ENCODE peak calls at places on chromosome 14, in ten cellular contexts. D is NB4, Z is Caco-2, A is esophagus squamous epithelium, F is AG10803, K is cardiac muscle cell, R is tibial artery, J is left ventricle myocardium inferior, V is astrocyte of the spinal cord, I is Peyer's patch. X is an unnamed sample.

GRCh38 chr14:99664636-99665273 is 19.3 kb upstream of the CYP46A1 start:
- DNase-seq in F (no peak), V (no peak), Z (no peak), K (no peak), R (no peak), I (no peak), D (no peak), A (no peak), J (no peak), X (no peak)

GRCh38 chr14:32588448-32589320 is 259.6 kb downstream of the AKAP6 start:
- DNase-seq in V (peak), R (no peak), F (peak), K (peak), Z (no peak), A (no peak), J (no peak), D (peak), I (peak), X (no peak)

GRCh38 chr14:24734917-24735500 is 101.0 kb upstream of the GZMB start:
- DNase-seq in F (peak), R (no peak), J (no peak), Z (peak), I (peak), V (peak), K (peak), A (no peak), D (peak), X (no peak)

GRCh38 chr14:105885561-105886320 is 359.4 kb downstream of the TMEM121 start:
- DNase-seq in V (no peak), R (peak), J (peak), A (no peak), Z (peak), D (no peak), K (no peak), F (no peak), I (peak), X (peak)

GRCh38 chr14:54011001-54011400 is 54.4 kb upstream of the BMP4 start:
- DNase-seq in A (no peak), D (no peak), F (no peak), J (no peak), V (no peak), Z (no peak), K (no peak), R (no peak), I (no peak), X (no peak)

GRCh38 chr14:74910556-74910955 is 12.5 kb downstream of the RPS6KL1 start:
- DNase-seq in I (no peak), Z (no peak), R (peak), A (no peak), D (no peak), J (no peak), F (no peak), V (no peak), K (no peak), X (no peak)

GRCh38 chr14:66746316-66747006 is 238.5 kb downstream of the GPHN start:
- DNase-seq in A (no peak), Z (no peak), F (peak), D (peak), J (no peak), R (no peak), K (peak), I (no peak), V (peak), X (no peak)

GRCh38 chr14:70665448-70666363 is 24.0 kb downstream of the TTC9 start:
- DNase-seq in F (peak), D (no peak), I (peak), J (no peak), K (no peak), R (no peak), Z (peak), V (no peak), A (no peak), X (no peak)

GRCh38 chr14:105839425-105840265 is 313.3 kb downstream of the TMEM121 start:
- DNase-seq in F (no peak), A (no peak), Z (no peak), V (no peak), R (peak), J (no peak), D (no peak), K (no peak), I (no peak), X (no peak)

GRCh38 chr14:35406811-35407630 is 2.5 kb upstream of the NFKBIA start:
- DNase-seq in A (no peak), I (peak), D (peak), K (peak), V (peak), F (peak), Z (no peak), R (no peak), J (no peak), X (no peak)

GRCh38 chr14:100450049-100450448 is 126.9 kb downstream of the SLC25A47 start:
- DNase-seq in R (no peak), J (no peak), D (no peak), V (no peak), F (no peak), A (no peak), K (no peak), I (no peak), Z (no peak), X (no peak)

GRCh38 chr14:95319312-95320075 is at the start of gene CLMN:
- DNase-seq in K (peak), A (no peak), J (peak), I (peak), V (no peak), F (peak), D (peak), R (no peak), Z (no peak), X (peak)

GRCh38 chr14:60233251-60233650 is 15.8 kb upstream of the PPM1A start:
- DNase-seq in D (no peak), I (no peak), F (no peak), V (no peak), Z (no peak), J (no peak), R (no peak), A (no peak), K (no peak), X (no peak)

GRCh38 chr14:68938515-68939423 is 40.3 kb downstream of the ACTN1 start:
- DNase-seq in A (no peak), K (peak), V (peak), Z (peak), R (no peak), F (no peak), J (peak), D (no peak), I (peak), X (peak)

GRCh38 chr14:105092912-105093425 is 27.7 kb upstream of the GPR132 start:
- DNase-seq in J (peak), K (peak), F (peak), V (peak), A (no peak), D (no peak), I (peak), Z (peak), R (peak), X (no peak)

GRCh38 chr14:32469388-32470160 is 140.5 kb downstream of the AKAP6 start:
- DNase-seq in I (no peak), K (peak), Z (no peak), F (peak), R (no peak), D (peak), V (peak), A (no peak), J (no peak), X (no peak)

GRCh38 chr14:63875311-63875710 is 22.5 kb downstream of the SYNE2 start:
- DNase-seq in K (peak), D (no peak), F (peak), J (no peak), I (no peak), R (no peak), V (peak), A (no peak), Z (no peak), X (no peak)

GRCh38 chr14:69152181-69152943 is 557 bp downstream of the DCAF5 start:
- DNase-seq in R (peak), D (peak), K (peak), V (peak), A (no peak), Z (peak), J (no peak), F (peak), I (peak), X (peak)

GRCh38 chr14:90747909-90748308 is 68.3 kb downstream of the TTC7B start:
- DNase-seq in A (no peak), K (no peak), R (no peak), F (no peak), Z (no peak), J (no peak), I (no peak), V (no peak), D (no peak), X (no peak)
- H3K4me3 ChIP-seq in A (no peak), K (no peak), R (no peak), F (no peak), Z (no peak), J (no peak), I (no peak), V (no peak), D (no peak), X (no peak)

GRCh38 chr14:49992448-49992847 is 99.6 kb downstream of the ARF6 start:
- DNase-seq in J (no peak), Z (no peak), F (no peak), V (no peak), A (no peak), D (no peak), K (no peak), R (no peak), I (no peak), X (no peak)
- H3K4me3 ChIP-seq in J (no peak), Z (no peak), F (no peak), V (no peak), A (no peak), D (no peak), K (no peak), R (no peak), I (no peak), X (no peak)

DNA sequence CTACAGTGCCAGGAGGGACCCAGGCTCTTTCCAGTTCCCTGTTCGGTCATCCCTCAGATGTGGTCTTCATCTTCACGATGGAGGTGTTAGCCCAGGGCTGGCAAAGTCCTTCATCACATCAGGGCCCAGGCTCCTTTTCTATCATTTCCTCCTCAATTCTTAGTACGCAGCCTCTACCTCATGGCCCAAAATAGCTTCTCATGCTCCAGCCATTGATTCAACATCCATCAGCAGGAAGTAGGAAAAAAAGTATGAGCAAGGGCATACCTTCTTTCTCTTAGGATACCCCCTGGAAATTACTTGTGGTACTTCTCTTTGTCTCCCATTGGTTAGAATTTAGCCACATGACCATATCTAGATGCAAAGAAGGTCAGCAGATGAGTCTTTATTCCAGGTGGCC is 12.2 kb upstream of the ZDHHC22 start:
- DNase-seq in A (no peak), Z (no peak), R (no peak), V (no peak), D (no peak), J (no peak), K (no peak), F (no peak), I (no peak), X (no peak)
- H3K4me3 ChIP-seq in A (no peak), Z (no peak), R (no peak), V (no peak), D (no peak), J (no peak), K (no peak), F (no peak), I (no peak), X (no peak)

GRCh38 chr14:77278461-77279230 is 7.6 kb upstream of the NGB start:
- DNase-seq in F (no peak), R (no peak), Z (no peak), A (no peak), I (no peak), J (no peak), D (no peak), V (no peak), K (no peak), X (no peak)
- H3K4me3 ChIP-seq in F (no peak), R (no peak), Z (no peak), A (no peak), I (no peak), J (no peak), D (no peak), V (no peak), K (no peak), X (no peak)

GRCh38 chr14:82510007-82510406 is 976.4 kb upstream of the SEL1L start:
- DNase-seq in A (no peak), D (no peak), K (no peak), I (no peak), V (no peak), Z (no peak), F (no peak), J (no peak), R (no peak), X (no peak)
- H3K4me3 ChIP-seq in A (no peak), D (no peak), K (no peak), I (no peak), V (no peak), Z (no peak), F (no peak), J (no peak), R (no peak), X (no peak)

GRCh38 chr14:58639842-58640484 is 2.2 kb downstream of the DACT1 start:
- DNase-seq in I (peak), D (peak), R (no peak), K (peak), F (peak), Z (peak), J (no peak), A (no peak), V (peak), X (no peak)
- H3K4me3 ChIP-seq in I (no peak), D (no peak), R (peak), K (peak), F (peak), Z (no peak), J (peak), A (no peak), V (peak), X (no peak)

GRCh38 chr14:81205639-81206038 is 15.1 kb downstream of the GTF2A1 start:
- DNase-seq in K (no peak), Z (no peak), A (no peak), J (no peak), D (no peak), F (no peak), I (no peak), V (no peak), R (no peak), X (no peak)

GRCh38 chr14:81211844-81212243 is 8.9 kb downstream of the GTF2A1 start:
- DNase-seq in R (no peak), Z (no peak), V (peak), K (peak), J (peak), A (no peak), I (no peak), F (peak), D (peak), X (peak)

GRCh38 chr14:81209187-81209836 is 11.4 kb downstream of the GTF2A1 start:
- DNase-seq in R (no peak), K (no peak), Z (no peak), V (peak), A (no peak), F (no peak), I (no peak), J (no peak), D (peak), X (no peak)

GRCh38 chr14:81208489-81208888 is 12.3 kb downstream of the GTF2A1 start:
- DNase-seq in K (no peak), A (no peak), R (peak), J (no peak), F (no peak), V (no peak), I (peak), D (peak), Z (no peak), X (peak)

GRCh38 chr14:81206115-81206514 is 14.6 kb downstream of the GTF2A1 start:
- DNase-seq in J (no peak), R (no peak), V (no peak), A (no peak), Z (no peak), D (no peak), I (no peak), K (no peak), F (no peak), X (no peak)
- H3K4me3 ChIP-seq in J (no peak), R (no peak), V (no peak), A (no peak), Z (no peak), D (no peak), I (no peak), K (no peak), F (no peak), X (no peak)

DNA sequence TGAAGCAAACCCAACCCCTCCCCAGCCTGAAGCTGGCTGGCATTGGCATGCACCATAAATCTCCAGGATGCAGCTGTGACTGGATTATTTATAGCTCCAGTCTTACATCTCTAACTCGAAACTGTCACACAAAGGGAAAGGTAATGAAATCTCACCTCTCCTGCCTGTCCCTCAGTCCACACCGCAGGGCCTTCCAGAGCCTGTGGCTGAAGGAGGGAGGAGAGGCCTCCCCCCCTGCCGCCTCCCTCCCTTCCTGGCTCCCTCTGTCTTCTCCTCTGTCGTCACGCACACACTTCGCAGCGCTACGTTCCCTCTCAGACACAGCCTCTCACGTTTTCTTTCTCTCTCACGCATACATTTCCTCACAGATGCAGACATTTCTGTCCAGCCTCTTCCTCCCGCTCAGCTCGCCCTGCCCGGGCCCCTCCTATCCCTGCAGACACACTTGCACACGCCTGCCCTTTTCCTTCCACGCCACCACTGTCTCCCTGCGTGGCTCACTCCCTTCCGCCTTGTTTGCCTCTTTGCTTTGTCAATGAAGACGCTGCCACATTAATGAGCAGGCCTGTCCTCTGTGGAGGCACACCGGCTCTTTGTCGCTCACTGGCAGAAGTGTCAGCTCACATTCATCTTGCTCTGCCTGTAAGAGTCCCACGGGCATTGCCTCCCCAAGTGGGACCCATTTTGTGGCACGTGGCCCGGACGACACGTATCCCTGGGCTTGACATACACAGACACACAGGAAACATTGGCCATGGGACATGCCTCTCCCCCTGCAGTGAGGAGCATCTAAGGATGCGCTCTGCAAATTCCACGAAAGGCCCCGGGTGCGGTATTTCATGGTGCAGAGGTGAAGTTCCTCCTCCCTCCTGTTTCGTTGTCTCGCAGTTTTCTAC is 27.9 kb downstream of the IRF2BPL start:
- DNase-seq in Z (no peak), K (peak), D (no peak), R (peak), A (no peak), I (no peak), V (peak), J (peak), F (peak), X (no peak)
- H3K4me3 ChIP-seq in Z (no peak), K (no peak), D (no peak), R (peak), A (peak), I (no peak), V (no peak), J (peak), F (peak), X (no peak)

DNA sequence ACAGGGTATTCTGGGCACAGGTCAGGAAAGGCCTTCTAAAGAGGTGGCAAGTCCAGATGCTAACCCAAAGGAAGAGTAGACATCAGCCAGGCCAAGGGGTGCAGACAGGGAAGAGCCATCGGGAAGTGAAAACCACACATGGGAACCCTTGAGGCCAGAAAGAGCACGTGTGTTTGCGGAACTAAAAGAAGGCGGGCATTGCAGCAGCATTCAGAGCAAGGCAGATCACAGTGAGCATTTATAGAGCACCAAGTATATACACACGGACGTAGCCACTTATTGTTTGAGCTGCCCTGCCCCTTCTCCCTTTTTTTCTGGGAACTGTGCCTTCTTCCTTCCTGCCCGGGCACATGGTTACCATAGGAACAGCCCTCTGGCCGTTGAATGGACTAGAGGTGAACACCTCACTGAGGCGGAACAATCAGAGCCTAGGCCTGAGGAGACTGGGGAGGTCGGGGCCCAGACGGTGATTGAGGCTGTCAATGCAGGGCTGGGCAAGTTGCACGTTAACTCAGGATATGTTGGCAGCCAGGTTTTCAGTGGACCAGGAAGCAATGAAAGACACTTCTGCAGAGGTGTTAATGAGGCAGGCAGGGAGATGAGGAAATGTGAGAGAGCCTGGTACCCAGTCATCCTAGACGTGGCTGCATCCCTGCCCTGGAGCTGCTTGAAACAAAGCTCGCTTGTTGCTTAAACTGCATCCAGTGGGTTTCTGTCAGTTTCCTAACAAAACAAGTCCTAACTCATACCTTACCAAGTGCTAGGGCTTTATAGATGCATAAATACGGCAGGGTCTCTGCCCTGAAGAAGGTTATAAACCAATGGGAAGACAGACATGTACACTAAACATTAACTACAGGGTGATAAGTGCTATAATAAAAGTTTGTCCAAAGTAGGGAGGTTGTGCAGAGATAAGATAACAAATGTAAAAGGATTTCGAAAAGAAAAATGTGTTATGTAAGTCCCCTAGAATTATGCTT is 34.2 kb downstream of the MOAP1 start:
- DNase-seq in D (no peak), Z (peak), R (no peak), F (no peak), J (no peak), V (no peak), A (no peak), I (peak), K (peak), X (peak)
- H3K4me3 ChIP-seq in D (no peak), Z (peak), R (no peak), F (no peak), J (no peak), V (no peak), A (no peak), I (no peak), K (no peak), X (no peak)

GRCh38 chr14:23695220-23695999 is 59.2 kb downstream of the DHRS2 start:
- DNase-seq in J (peak), F (peak), D (no peak), R (no peak), I (no peak), Z (no peak), V (no peak), A (no peak), K (peak), X (no peak)
- H3K4me3 ChIP-seq in J (peak), F (peak), D (no peak), R (peak), I (no peak), Z (peak), V (no peak), A (peak), K (peak), X (no peak)